ENCODE peak calls at places on chromosomes 3 and 15, in ten cellular contexts. R is pancreas, L is kidney epithelial cell, Y is astrocyte of the cerebellum, H is A673, O is AG04450, U is WERI-Rb-1, A is bronchial epithelial cell, S is colonic mucosa, I is Peyer's patch. X is an unnamed sample.

GRCh38 chr15:55937040-55937439 is 56.4 kb downstream of the NEDD4 start:
- DNase-seq in I (no peak), A (no peak), Y (no peak), U (no peak), H (no peak), R (no peak), S (no peak), L (no peak), O (no peak), X (no peak)

GRCh38 chr3:85838921-85839320 is 880.1 kb downstream of the CADM2 start:
- DNase-seq in H (no peak), R (no peak), A (no peak), O (no peak), S (no peak), Y (no peak), L (no peak), I (no peak), U (no peak), X (no peak)

GRCh38 chr15:44712108-44713005 is 1.0 kb downstream of the B2M start:
- DNase-seq in Y (peak; percentile 75), H (peak; percentile 89), S (peak; percentile 92), O (peak; percentile 50), U (no peak), R (peak; percentile 33), L (peak; percentile 29), A (peak; percentile 63), I (peak; percentile 75), X (no peak)

GRCh38 chr3:188085596-188086560 is 68.1 kb upstream of the LPP start:
- DNase-seq in Y (no peak), R (no peak), S (no peak), I (no peak), H (no peak), A (no peak), O (no peak), U (no peak), L (no peak), X (no peak)

GRCh38 chr3:71127052-71127451 is 456.5 kb downstream of the FOXP1 start:
- DNase-seq in A (no peak), O (no peak), U (no peak), S (no peak), Y (no peak), I (no peak), L (no peak), H (no peak), R (no peak), X (no peak)

GRCh38 chr3:32994045-32994444 is 42.6 kb downstream of the CCR4 start:
- DNase-seq in S (no peak), U (no peak), Y (no peak), I (no peak), O (no peak), R (no peak), L (no peak), H (no peak), A (peak; percentile 95), X (no peak)

GRCh38 chr15:52745326-52746161 is 44.6 kb downstream of the ONECUT1 start:
- DNase-seq in R (no peak), U (no peak), L (no peak), O (no peak), Y (no peak), I (no peak), S (no peak), A (no peak), H (no peak), X (no peak)

GRCh38 chr3:31862861-31863260 is 118.2 kb downstream of the OSBPL10 start:
- DNase-seq in H (peak; percentile 10), S (no peak), L (no peak), R (no peak), Y (no peak), I (no peak), U (no peak), A (no peak), O (peak; percentile 18), X (no peak)

GRCh38 chr15:27358751-27359434 is 387.9 kb downstream of the GABRG3 start:
- DNase-seq in R (peak; percentile 25), I (no peak), O (no peak), U (peak; percentile 58), H (peak; percentile 1), Y (no peak), S (no peak), A (no peak), L (no peak), X (no peak)

GRCh38 chr3:175535351-175535750 is 676.2 kb downstream of the NAALADL2 start:
- DNase-seq in R (no peak), U (no peak), S (no peak), O (no peak), A (peak; percentile 47), L (no peak), H (no peak), Y (no peak), I (no peak), X (no peak)

GRCh38 chr15:64464271-64465005 is 4.1 kb downstream of the ZNF609 start:
- DNase-seq in L (no peak), O (no peak), U (peak; percentile 16), R (no peak), A (no peak), S (no peak), H (no peak), Y (no peak), I (no peak), X (no peak)

GRCh38 chr15:40936709-40937666 is 7.8 kb downstream of the DLL4 start:
- DNase-seq in I (no peak), Y (no peak), L (no peak), H (peak; percentile 87), O (no peak), S (no peak), R (no peak), A (peak; percentile 33), U (no peak), X (no peak)

GRCh38 chr15:63348392-63348791 is 33.3 kb downstream of the CA12 start:
- DNase-seq in I (no peak), A (peak; percentile 84), H (peak; percentile 93), R (peak; percentile 84), L (no peak), O (no peak), Y (no peak), S (peak; percentile 78), U (no peak), X (peak; percentile 52)

GRCh38 chr15:92898988-92899909 is 875 bp upstream of the CHD2 start:
- DNase-seq in L (no peak), A (no peak), Y (no peak), U (no peak), R (no peak), I (no peak), O (no peak), S (no peak), H (no peak), X (no peak)

GRCh38 chr3:5277612-5278236 is 90.2 kb downstream of the EDEM1 start:
- DNase-seq in U (no peak), R (no peak), Y (no peak), L (no peak), O (no peak), H (no peak), S (no peak), I (no peak), A (no peak), X (no peak)

GRCh38 chr3:155411500-155412223 is 118.2 kb upstream of the STRIT1 start:
- DNase-seq in U (no peak), R (no peak), L (no peak), H (peak; percentile 23), A (no peak), Y (no peak), O (no peak), I (no peak), S (no peak), X (no peak)

GRCh38 chr3:134453631-134454030 is 32.2 kb downstream of the ANAPC13 start:
- DNase-seq in L (no peak), A (no peak), H (peak; percentile 57), S (no peak), U (peak; percentile 69), Y (no peak), R (no peak), O (no peak), I (no peak), X (no peak)

GRCh38 chr3:45682311-45682710 is 6.9 kb upstream of the SACM1L start:
- DNase-seq in L (no peak), R (no peak), Y (no peak), A (no peak), U (no peak), I (no peak), H (no peak), O (no peak), S (no peak), X (no peak)
- H3K4me3 ChIP-seq in L (no peak overlapping the region), R (no peak overlapping the region), Y (no peak overlapping the region), A (no peak overlapping the region), U (no peak overlapping the region), I (no peak overlapping the region), H (no peak overlapping the region), O (no peak overlapping the region), S (no peak overlapping the region), X (no peak overlapping the region)

GRCh38 chr15:25465835-25466234 is 27.0 kb upstream of the UBE3A start:
- DNase-seq in L (no peak), H (no peak), S (no peak), I (no peak), O (no peak), U (no peak), Y (no peak), A (peak; percentile 10), R (peak; percentile 20), X (peak; percentile 19)
- H3K4me3 ChIP-seq in L (no peak overlapping the region), H (no peak overlapping the region), S (no peak overlapping the region), I (no peak overlapping the region), O (no peak overlapping the region), U (no peak overlapping the region), Y (no peak overlapping the region), A (no peak overlapping the region), R (no peak overlapping the region), X (no peak overlapping the region)

GRCh38 chr3:136752046-136752326 is 192 bp downstream of the STAG1 start:
- DNase-seq in A (no peak), S (no peak), H (no peak), L (no peak), U (no peak), R (no peak), I (no peak), Y (no peak), O (peak; percentile 16), X (no peak)

GRCh38 chr3:136750922-136751258 is 1.3 kb downstream of the STAG1 start:
- DNase-seq in O (peak; percentile 39), H (no peak), A (peak; percentile 25), S (no peak), U (no peak), Y (peak; percentile 34), R (no peak), L (no peak), I (no peak), X (no peak)

GRCh38 chr3:136749106-136749505 is 3.1 kb downstream of the STAG1 start:
- DNase-seq in U (no peak), H (no peak), R (no peak), O (no peak), L (no peak), S (no peak), A (no peak), Y (no peak), I (no peak), X (no peak)

GRCh38 chr3:136751259-136752045 is 726 bp downstream of the STAG1 start:
- DNase-seq in O (peak; percentile 48), Y (peak; percentile 43), A (peak; percentile 22), L (no peak), H (peak; percentile 93), U (peak; percentile 81), S (peak; percentile 84), I (peak; percentile 52), R (peak; percentile 85), X (no peak)

GRCh38 chr3:136750209-136750921 is 1.8 kb downstream of the STAG1 start:
- DNase-seq in U (no peak), O (no peak), Y (no peak), L (no peak), S (no peak), R (no peak), A (no peak), H (no peak), I (no peak), X (no peak)
- H3K4me3 ChIP-seq in U (peak overlapping the region; percentile 84), O (peak overlapping the region; percentile 71), Y (peak overlapping the region; percentile 65), L (peak overlapping the region; percentile 78), S (peak overlapping the region; percentile 60), R (peak overlapping the region; percentile 84), A (peak overlapping the region; percentile 74), H (peak overlapping the region; percentile 65), I (peak overlapping the region; percentile 91), X (no peak overlapping the region)

GRCh38 chr3:51392301-51393095 is 1.4 kb downstream of the RBM15B start:
- DNase-seq in O (no peak), U (no peak), Y (no peak), A (no peak), L (no peak), R (peak; percentile 46), I (no peak), S (no peak), H (no peak), X (no peak)
- H3K4me3 ChIP-seq in O (peak overlapping the region; percentile 72), U (no peak overlapping the region), Y (peak overlapping the region; percentile 64), A (peak overlapping the region; percentile 54), L (peak overlapping the region; percentile 65), R (peak overlapping the region; percentile 63), I (peak overlapping the region; percentile 78), S (peak overlapping the region; percentile 74), H (peak overlapping the region; percentile 63), X (peak overlapping the region; percentile 81)

X was measured in LNCaP clone FGC.